ENCODE peak calls at places on chromosomes 12 and 14, in four cellular contexts. M is spleen, I is GM12878, S is GM12891. K is an unnamed sample.

GRCh38 chr12:122975790-122976647 is 975 bp downstream of the OGFOD2 start:
- DNase-seq in M (peak; percentile 78), I (no peak), S (no peak), K (no peak)

GRCh38 chr14:106294324-106294723 is 767.9 kb downstream of the TMEM121 start:
- DNase-seq in M (no peak), I (no peak), S (no peak), K (no peak)

GRCh38 chr14:59507752-59508103 is 23.4 kb downstream of the JKAMP start:
- DNase-seq in M (no peak), I (no peak), S (no peak), K (no peak)

GRCh38 chr12:43147893-43148292 is 404.1 kb downstream of the ADAMTS20 start:
- DNase-seq in M (no peak), I (no peak), S (no peak), K (no peak)

GRCh38 chr12:2283910-2284309 is 231.1 kb downstream of the CACNA1C start:
- DNase-seq in M (no peak), I (no peak), S (no peak), K (no peak)

GRCh38 chr12:62785941-62786559 is 148.9 kb downstream of the PPM1H start:
- DNase-seq in M (no peak), I (no peak), S (no peak), K (no peak)

GRCh38 chr14:66395300-66395699 is 90.9 kb upstream of the CCDC196 start:
- DNase-seq in M (no peak), I (no peak), S (no peak), K (no peak)

GRCh38 chr12:57216014-57216891 is at the start of gene NXPH4:
- DNase-seq in M (peak; percentile 83), I (no peak), S (no peak), K (no peak)

GRCh38 chr14:23454445-23454856 is 15.1 kb upstream of the NGDN start:
- DNase-seq in M (no peak), I (no peak), S (no peak), K (no peak)

GRCh38 chr14:77036484-77037337 is 8.2 kb upstream of the IRF2BPL start:
- DNase-seq in M (no peak), I (peak; percentile 60), S (no peak), K (no peak)

GRCh38 chr14:80695869-80696268 is 245.7 kb downstream of the CEP128 start:
- DNase-seq in M (no peak), I (peak; percentile 16), S (no peak), K (no peak)

GRCh38 chr12:120376416-120376815 is 7.5 kb upstream of the MSI1 start:
- DNase-seq in M (no peak), I (no peak), S (no peak), K (no peak)

GRCh38 chr12:14858513-14858912 is 15.2 kb upstream of the ART4 start:
- DNase-seq in M (no peak), I (no peak), S (no peak), K (no peak)

GRCh38 chr12:47912575-47912974 is 7.8 kb upstream of the VDR start:
- DNase-seq in M (no peak), I (no peak), S (no peak), K (no peak)

GRCh38 chr12:5193569-5193968 is 149.9 kb downstream of the KCNA5 start:
- DNase-seq in M (no peak), I (no peak), S (no peak), K (no peak)

GRCh38 chr12:89355243-89356068 is 3.2 kb upstream of the DUSP6 start:
- DNase-seq in M (no peak), I (no peak), S (no peak), K (no peak)

GRCh38 chr12:57479376-57480115 is at the start of gene ARHGAP9:
- DNase-seq in M (peak; percentile 83), I (peak; percentile 51), S (no peak), K (no peak)

GRCh38 chr14:102768223-102769048 is 8.8 kb upstream of the TRAF3 start:
- DNase-seq in M (peak; percentile 81), I (peak; percentile 86), S (peak; percentile 65), K (no peak)

GRCh38 chr12:44375694-44376093 is 500.4 kb downstream of the NELL2 start:
- DNase-seq in M (no peak), I (no peak), S (no peak), K (no peak)

GRCh38 chr12:30870491-30871265 is 55.9 kb upstream of the TSPAN11 start:
- DNase-seq in M (no peak), I (no peak), S (no peak), K (no peak)

GRCh38 chr14:54356172-54356571 is 40.6 kb upstream of the CDKN3 start:
- DNase-seq in M (no peak), I (no peak), S (no peak), K (no peak)

GRCh38 chr14:61215222-61216010 is 65.7 kb downstream of the TMEM30B start:
- DNase-seq in M (no peak), I (no peak), S (no peak), K (no peak)

GRCh38 chr14:22387776-22388241 is 201.2 kb downstream of the DAD1 start:
- DNase-seq in M (no peak), I (no peak), S (no peak), K (peak; percentile 35)

DNA sequence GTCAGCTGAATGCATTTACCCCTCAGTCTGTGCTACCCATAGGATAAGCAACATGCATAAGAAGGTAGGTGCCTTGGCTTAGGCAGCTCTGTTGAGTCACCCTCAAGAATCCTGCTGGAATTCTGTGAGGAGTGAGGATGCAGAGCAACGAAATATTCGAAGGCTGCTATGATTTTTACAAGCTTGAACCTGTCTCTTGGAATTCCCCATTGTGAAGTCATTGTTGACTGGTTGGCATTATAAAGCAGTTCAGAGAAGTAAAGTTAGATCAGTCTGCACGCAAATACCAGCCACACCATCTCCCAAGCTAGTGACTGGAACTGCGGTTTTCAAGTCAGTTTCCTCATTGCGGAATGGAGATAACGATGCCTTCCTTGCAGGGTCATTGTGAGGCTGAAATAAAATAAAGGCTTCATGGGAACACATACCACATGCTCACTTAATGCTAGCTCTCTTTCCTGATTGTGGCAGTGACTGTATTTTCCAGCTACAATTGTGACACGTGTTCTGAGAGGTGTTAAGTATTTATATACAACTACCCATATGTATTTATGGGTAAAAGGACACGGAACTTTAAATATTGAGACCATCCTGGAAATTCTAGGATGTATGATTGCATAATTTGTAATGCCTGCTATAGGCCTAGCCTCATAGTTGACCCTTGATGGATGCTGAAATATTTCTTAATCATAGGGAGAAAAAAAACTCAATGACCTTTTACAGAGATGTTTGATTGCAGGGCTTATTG is 96.7 kb downstream of the ETV6 start:
- DNase-seq in M (no peak), I (peak; percentile 93), S (no peak), K (no peak)
- TF ChIP-seq POLR2AphosphoS5 in M (no peak), I (peak; percentile 79), S (no peak), K (no peak)

GRCh38 chr14:52877628-52878027 is 73.2 kb downstream of the FERMT2 start:
- DNase-seq in M (no peak), I (no peak), S (no peak), K (no peak)
- TF ChIP-seq POLR2AphosphoS5 in M (no peak), I (no peak), S (no peak), K (no peak)

GRCh38 chr14:29217813-29218450 is 451.3 kb downstream of the FOXG1 start:
- DNase-seq in M (no peak), I (no peak), S (no peak), K (no peak)

GRCh38 chr14:29216316-29216715 is 449.7 kb downstream of the FOXG1 start:
- DNase-seq in M (no peak), I (no peak), S (no peak), K (no peak)

GRCh38 chr14:29216774-29217232 is 450.2 kb downstream of the FOXG1 start:
- DNase-seq in M (no peak), I (no peak), S (no peak), K (no peak)

GRCh38 chr14:29222671-29223268 is 456.2 kb downstream of the FOXG1 start:
- DNase-seq in M (no peak), I (no peak), S (no peak), K (no peak)

GRCh38 chr14:29220077-29220476 is 453.5 kb downstream of the FOXG1 start:
- DNase-seq in M (no peak), I (no peak), S (no peak), K (no peak)
- TF ChIP-seq POLR2AphosphoS5 in M (no peak), I (no peak), S (no peak), K (no peak)

GRCh38 chr12:110345963-110346362 is 57.5 kb downstream of the ANAPC7 start:
- DNase-seq in M (no peak), I (no peak), S (no peak), K (no peak)
- TF ChIP-seq POLR2AphosphoS5 in M (no peak), I (no peak), S (peak; percentile 58), K (no peak)

GRCh38 chr12:52052471-52053186 is 1.4 kb downstream of the NR4A1 start:
- DNase-seq in M (no peak), I (no peak), S (no peak), K (no peak)
- TF ChIP-seq POLR2AphosphoS5 in M (no peak), I (peak; percentile 58), S (peak; percentile 5), K (no peak)

DNA sequence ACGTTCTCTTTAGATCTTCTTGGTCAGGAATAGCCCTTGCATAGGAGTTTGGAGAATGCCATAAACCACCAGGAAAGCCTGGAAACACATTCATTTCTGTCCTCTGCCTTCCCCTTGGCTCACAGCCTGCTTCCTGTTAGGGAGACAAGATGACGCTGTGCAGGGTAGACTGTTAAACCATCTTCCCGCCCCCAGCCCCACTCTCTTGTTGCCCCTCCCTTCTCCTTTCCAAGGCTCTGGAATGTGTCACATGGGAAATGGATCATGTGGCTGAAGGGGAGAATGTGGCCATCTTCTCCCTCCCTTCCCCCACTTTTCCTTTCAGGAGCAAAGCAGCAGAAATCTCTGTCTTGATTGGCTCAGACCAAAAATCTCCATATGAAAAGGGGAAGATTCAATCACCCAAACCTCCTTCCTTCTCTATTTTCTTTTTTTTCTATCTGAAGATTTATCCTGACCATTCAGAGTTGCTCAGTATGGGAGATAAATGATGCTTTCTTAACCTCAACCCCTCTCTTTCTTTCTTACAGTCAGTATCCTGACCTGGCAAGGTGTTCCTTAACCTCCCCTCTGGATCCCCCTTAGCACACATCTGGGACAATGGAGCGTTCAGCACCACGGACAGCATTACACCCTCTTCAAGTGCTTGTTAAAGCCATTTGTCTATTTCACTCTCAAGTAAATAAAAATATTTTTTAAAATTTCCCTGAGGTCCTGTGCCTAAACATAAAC is 11.4 kb downstream of the GPR19 start:
- DNase-seq in M (no peak), I (no peak), S (no peak), K (no peak)
- TF ChIP-seq POLR2AphosphoS5 in M (no peak), I (no peak), S (no peak), K (no peak)

DNA sequence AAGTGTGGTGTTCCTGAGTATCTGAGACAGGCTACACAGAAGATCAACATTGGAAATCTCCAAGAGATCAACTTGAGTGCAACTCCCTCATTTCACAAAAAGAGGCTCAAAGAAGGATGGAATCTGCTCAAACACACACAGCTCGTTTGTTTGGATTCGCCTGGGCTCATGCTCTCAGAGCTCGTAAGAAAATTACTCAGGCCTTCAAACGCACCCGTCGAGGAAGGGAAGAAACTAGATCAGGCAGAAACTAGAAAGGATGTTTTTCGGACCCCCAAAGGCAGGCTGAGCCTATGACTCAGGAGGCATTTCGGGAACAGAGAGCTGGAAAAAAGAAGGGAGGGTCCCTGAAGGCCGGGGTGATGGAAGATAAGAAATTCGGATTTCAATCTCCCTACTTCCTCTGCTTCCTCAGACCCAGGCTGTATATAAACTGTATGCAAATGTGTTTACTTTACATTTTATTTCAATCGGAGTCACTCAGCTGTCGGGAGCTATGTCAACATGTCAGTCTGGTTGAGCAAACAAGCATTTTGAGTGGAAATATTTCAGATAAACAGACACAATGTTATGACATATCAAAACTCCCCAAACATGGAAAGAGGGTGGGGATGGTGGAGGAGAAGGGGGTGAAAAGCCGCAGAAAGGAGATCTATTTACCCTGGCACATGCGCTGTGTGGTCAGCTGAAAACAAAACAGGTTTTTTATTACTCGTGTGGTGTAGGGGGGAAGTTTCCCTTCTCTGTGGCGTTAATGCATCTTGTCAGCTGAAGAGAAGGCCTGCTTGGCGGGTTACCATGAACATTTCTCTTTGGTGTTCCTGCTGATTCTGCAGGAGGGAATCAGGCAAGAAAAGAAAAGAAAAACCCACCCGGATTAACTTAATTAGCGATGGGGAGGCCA is 129.1 kb upstream of the TBX3 start:
- DNase-seq in M (no peak), I (no peak), S (no peak), K (no peak)
- TF ChIP-seq POLR2AphosphoS5 in M (no peak), I (no peak), S (no peak), K (no peak)